ENCODE peak calls at places on chromosomes 16 and 17, in seven cellular contexts. One of them, this sample, is unnamed. For H3K27me3, the result is how much of the 10 kb centered on the place peaks cover.

GRCh38 chr17:74646231-74646630 is 22.7 kb upstream of the CD300E start:
- DNase-seq in ovary: no peak
- DNase-seq in keratinocyte: no peak
- DNase-seq in brain microvascular endothelial cell: peak
- DNase-seq in H9: no peak
- DNase-seq in A673: peak
- DNase-seq in transverse colon: no peak
- DNase-seq in this sample: no peak

GRCh38 chr16:71373073-71373472 is 14.6 kb downstream of the CALB2 start:
- DNase-seq in ovary: no peak
- DNase-seq in keratinocyte: no peak
- DNase-seq in brain microvascular endothelial cell: no peak
- DNase-seq in H9: no peak
- DNase-seq in A673: no peak
- DNase-seq in transverse colon: no peak
- DNase-seq in this sample: no peak

GRCh38 chr16:67029249-67030096 is 524 bp downstream of the CBFB start:
- DNase-seq in ovary: peak
- DNase-seq in keratinocyte: no peak
- DNase-seq in brain microvascular endothelial cell: peak
- DNase-seq in H9: no peak
- DNase-seq in A673: peak
- DNase-seq in transverse colon: peak
- DNase-seq in this sample: peak

GRCh38 chr17:28864991-28865849 is 10.4 kb downstream of the ERAL1 start:
- DNase-seq in ovary: no peak
- DNase-seq in keratinocyte: no peak
- DNase-seq in brain microvascular endothelial cell: no peak
- DNase-seq in H9: no peak
- DNase-seq in A673: no peak
- DNase-seq in transverse colon: peak
- DNase-seq in this sample: no peak

GRCh38 chr17:68534714-68535113 is 22.5 kb downstream of the PRKAR1A start:
- DNase-seq in ovary: no peak
- DNase-seq in keratinocyte: no peak
- DNase-seq in brain microvascular endothelial cell: no peak
- DNase-seq in H9: no peak
- DNase-seq in A673: no peak
- DNase-seq in transverse colon: no peak
- DNase-seq in this sample: no peak

GRCh38 chr17:58052951-58053715 is 30.1 kb upstream of the DYNLL2 start:
- DNase-seq in ovary: no peak
- DNase-seq in keratinocyte: no peak
- DNase-seq in brain microvascular endothelial cell: no peak
- DNase-seq in H9: no peak
- DNase-seq in A673: no peak
- DNase-seq in transverse colon: no peak
- DNase-seq in this sample: no peak

GRCh38 chr16:30650369-30651123 is at the start of gene PRR14:
- DNase-seq in ovary: peak
- DNase-seq in keratinocyte: peak
- DNase-seq in brain microvascular endothelial cell: peak
- DNase-seq in H9: peak
- DNase-seq in A673: peak
- DNase-seq in transverse colon: peak
- DNase-seq in this sample: peak

GRCh38 chr17:40350410-40351184 is 13.9 kb downstream of the GJD3 start:
- DNase-seq in ovary: peak
- DNase-seq in keratinocyte: no peak
- DNase-seq in brain microvascular endothelial cell: peak
- DNase-seq in H9: no peak
- DNase-seq in A673: peak
- DNase-seq in transverse colon: no peak
- DNase-seq in this sample: no peak

GRCh38 chr16:4837733-4838501 is 9.2 kb downstream of the GLYR1 start:
- DNase-seq in ovary: no peak
- DNase-seq in keratinocyte: no peak
- DNase-seq in brain microvascular endothelial cell: no peak
- DNase-seq in H9: no peak
- DNase-seq in A673: no peak
- DNase-seq in transverse colon: no peak
- DNase-seq in this sample: no peak

GRCh38 chr17:35376245-35376644 is 2.8 kb upstream of the SLFN11 start:
- DNase-seq in ovary: no peak
- DNase-seq in keratinocyte: no peak
- DNase-seq in brain microvascular endothelial cell: no peak
- DNase-seq in H9: no peak
- DNase-seq in A673: no peak
- DNase-seq in transverse colon: no peak
- DNase-seq in this sample: no peak

GRCh38 chr16:19771796-19772195 is 53.7 kb downstream of the IQCK start:
- DNase-seq in ovary: no peak
- DNase-seq in keratinocyte: no peak
- DNase-seq in brain microvascular endothelial cell: no peak
- DNase-seq in H9: no peak
- DNase-seq in A673: no peak
- DNase-seq in transverse colon: no peak
- DNase-seq in this sample: no peak

GRCh38 chr16:75248142-75248535 is 3.3 kb downstream of the BCAR1 start:
- DNase-seq in ovary: no peak
- DNase-seq in keratinocyte: no peak
- DNase-seq in brain microvascular endothelial cell: no peak
- DNase-seq in H9: no peak
- DNase-seq in A673: no peak
- DNase-seq in transverse colon: peak
- DNase-seq in this sample: no peak

GRCh38 chr17:41453069-41453468 is 12.3 kb upstream of the KRT38 start:
- DNase-seq in ovary: no peak
- DNase-seq in keratinocyte: no peak
- DNase-seq in brain microvascular endothelial cell: no peak
- DNase-seq in H9: no peak
- DNase-seq in A673: no peak
- DNase-seq in transverse colon: no peak
- DNase-seq in this sample: no peak

GRCh38 chr16:11005611-11005975 is 61.2 kb downstream of the CLEC16A start:
- DNase-seq in ovary: no peak
- DNase-seq in keratinocyte: no peak
- DNase-seq in brain microvascular endothelial cell: no peak
- DNase-seq in H9: no peak
- DNase-seq in A673: no peak
- DNase-seq in transverse colon: no peak
- DNase-seq in this sample: no peak

GRCh38 chr17:55300479-55301290 is 35.9 kb downstream of the HLF start:
- DNase-seq in ovary: no peak
- DNase-seq in keratinocyte: no peak
- DNase-seq in brain microvascular endothelial cell: no peak
- DNase-seq in H9: no peak
- DNase-seq in A673: no peak
- DNase-seq in transverse colon: no peak
- DNase-seq in this sample: no peak

GRCh38 chr16:85129846-85130706 is 17.8 kb upstream of the CIBAR2 start:
- DNase-seq in ovary: peak
- DNase-seq in keratinocyte: no peak
- DNase-seq in brain microvascular endothelial cell: no peak
- DNase-seq in H9: no peak
- DNase-seq in A673: peak
- DNase-seq in transverse colon: no peak
- DNase-seq in this sample: no peak

GRCh38 chr16:67115649-67116048 is 5.9 kb downstream of the PHAF1 start:
- DNase-seq in ovary: no peak
- DNase-seq in keratinocyte: no peak
- DNase-seq in brain microvascular endothelial cell: peak
- DNase-seq in H9: no peak
- DNase-seq in A673: no peak
- DNase-seq in transverse colon: no peak
- DNase-seq in this sample: no peak

GRCh38 chr16:51755039-51755501 is 604.0 kb upstream of the SALL1 start:
- DNase-seq in ovary: no peak
- DNase-seq in keratinocyte: no peak
- DNase-seq in brain microvascular endothelial cell: no peak
- DNase-seq in H9: no peak
- DNase-seq in A673: no peak
- DNase-seq in transverse colon: no peak
- DNase-seq in this sample: no peak

GRCh38 chr16:54657709-54658102 is 273.0 kb upstream of the IRX5 start:
- DNase-seq in ovary: no peak
- DNase-seq in keratinocyte: no peak
- DNase-seq in brain microvascular endothelial cell: no peak
- DNase-seq in H9: no peak
- DNase-seq in A673: no peak
- DNase-seq in transverse colon: no peak
- DNase-seq in this sample: no peak

GRCh38 chr17:40548982-40549680 is 16.1 kb downstream of the CCR7 start:
- DNase-seq in ovary: peak
- DNase-seq in keratinocyte: no peak
- DNase-seq in brain microvascular endothelial cell: peak
- DNase-seq in H9: peak
- DNase-seq in A673: no peak
- DNase-seq in transverse colon: peak
- DNase-seq in this sample: peak

GRCh38 chr17:19724501-19725420 is 8.4 kb upstream of the SLC47A2 start:
- DNase-seq in ovary: peak
- DNase-seq in keratinocyte: no peak
- DNase-seq in brain microvascular endothelial cell: no peak
- DNase-seq in H9: peak
- DNase-seq in A673: no peak
- DNase-seq in transverse colon: peak
- DNase-seq in this sample: peak

GRCh38 chr17:17151962-17152361 is 54.2 kb downstream of the PLD6 start:
- DNase-seq in ovary: peak
- DNase-seq in keratinocyte: no peak
- DNase-seq in brain microvascular endothelial cell: peak
- DNase-seq in H9: no peak
- DNase-seq in A673: peak
- DNase-seq in transverse colon: peak
- DNase-seq in this sample: peak

DNA sequence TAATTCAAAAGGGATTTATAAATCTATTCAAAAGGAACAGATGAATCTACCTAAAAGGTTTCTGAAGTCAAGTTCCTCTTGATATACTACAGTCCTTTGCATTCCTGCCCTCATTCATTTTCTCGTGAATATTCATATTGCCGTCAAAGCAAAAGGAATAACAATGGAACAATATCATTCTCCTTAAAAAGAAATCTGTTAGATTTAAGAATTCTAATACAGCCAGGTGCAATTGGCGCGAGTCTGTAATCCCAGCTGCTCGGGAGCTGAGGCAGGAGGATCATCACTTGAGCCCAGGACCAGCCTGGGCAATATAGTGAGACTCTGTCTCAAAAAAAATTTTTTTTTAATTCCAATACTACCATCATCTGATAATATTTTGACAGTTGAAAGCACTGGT is 130.3 kb downstream of the BRIP1 start:
- DNase-seq in ovary: no peak
- DNase-seq in keratinocyte: no peak
- DNase-seq in brain microvascular endothelial cell: no peak
- DNase-seq in H9: no peak
- DNase-seq in A673: no peak
- DNase-seq in transverse colon: no peak
- DNase-seq in this sample: no peak
- H3K27me3 ChIP-seq in ovary: under half
- H3K27me3 ChIP-seq in keratinocyte: under half
- H3K27me3 ChIP-seq in brain microvascular endothelial cell: under half
- H3K27me3 ChIP-seq in H9: under half
- H3K27me3 ChIP-seq in A673: under half
- H3K27me3 ChIP-seq in transverse colon: under half
- H3K27me3 ChIP-seq in this sample: under half

GRCh38 chr17:14211778-14212177 is 24.9 kb downstream of the CDRT15 start:
- DNase-seq in ovary: peak
- DNase-seq in keratinocyte: no peak
- DNase-seq in brain microvascular endothelial cell: no peak
- DNase-seq in H9: peak
- DNase-seq in A673: no peak
- DNase-seq in transverse colon: no peak
- DNase-seq in this sample: no peak
- TF ChIP-seq CTCF in ovary: no peak
- TF ChIP-seq CTCF in keratinocyte: peak
- TF ChIP-seq CTCF in brain microvascular endothelial cell: peak
- TF ChIP-seq CTCF in H9: peak
- TF ChIP-seq CTCF in A673: peak
- TF ChIP-seq CTCF in transverse colon: peak
- TF ChIP-seq CTCF in this sample: peak

GRCh38 chr16:88649195-88649923 is 1.5 kb downstream of the CYBA start:
- DNase-seq in ovary: no peak
- DNase-seq in keratinocyte: no peak
- DNase-seq in brain microvascular endothelial cell: no peak
- DNase-seq in H9: no peak
- DNase-seq in A673: no peak
- DNase-seq in transverse colon: peak
- DNase-seq in this sample: no peak
- H3K27me3 ChIP-seq in ovary: under half
- H3K27me3 ChIP-seq in keratinocyte: under half
- H3K27me3 ChIP-seq in brain microvascular endothelial cell: under half
- H3K27me3 ChIP-seq in H9: under half
- H3K27me3 ChIP-seq in A673: under half
- H3K27me3 ChIP-seq in transverse colon: under half
- H3K27me3 ChIP-seq in this sample: under half

GRCh38 chr17:48907713-48908046 is 527 bp upstream of the UBE2Z start:
- DNase-seq in ovary: no peak
- DNase-seq in keratinocyte: no peak
- DNase-seq in brain microvascular endothelial cell: peak
- DNase-seq in H9: no peak
- DNase-seq in A673: no peak
- DNase-seq in transverse colon: no peak
- DNase-seq in this sample: no peak

GRCh38 chr17:48909796-48910195 is 1.6 kb downstream of the UBE2Z start:
- DNase-seq in ovary: no peak
- DNase-seq in keratinocyte: no peak
- DNase-seq in brain microvascular endothelial cell: no peak
- DNase-seq in H9: no peak
- DNase-seq in A673: no peak
- DNase-seq in transverse colon: no peak
- DNase-seq in this sample: no peak

GRCh38 chr17:48908853-48909394 is 717 bp downstream of the UBE2Z start:
- DNase-seq in ovary: peak
- DNase-seq in keratinocyte: no peak
- DNase-seq in brain microvascular endothelial cell: peak
- DNase-seq in H9: peak
- DNase-seq in A673: peak
- DNase-seq in transverse colon: peak
- DNase-seq in this sample: peak

GRCh38 chr17:48910370-48910769 is 2.2 kb downstream of the UBE2Z start:
- DNase-seq in ovary: no peak
- DNase-seq in keratinocyte: no peak
- DNase-seq in brain microvascular endothelial cell: no peak
- DNase-seq in H9: no peak
- DNase-seq in A673: no peak
- DNase-seq in transverse colon: no peak
- DNase-seq in this sample: no peak

GRCh38 chr17:48908047-48908843 is at the start of gene UBE2Z:
- DNase-seq in ovary: peak
- DNase-seq in keratinocyte: peak
- DNase-seq in brain microvascular endothelial cell: peak
- DNase-seq in H9: peak
- DNase-seq in A673: peak
- DNase-seq in transverse colon: peak
- DNase-seq in this sample: peak
- TF ChIP-seq CTCF in ovary: peak
- TF ChIP-seq CTCF in keratinocyte: peak
- TF ChIP-seq CTCF in brain microvascular endothelial cell: peak
- TF ChIP-seq CTCF in H9: peak
- TF ChIP-seq CTCF in A673: peak
- TF ChIP-seq CTCF in transverse colon: no peak
- TF ChIP-seq CTCF in this sample: no peak

GRCh38 chr16:979859-980594 is 1.5 kb upstream of the SOX8 start:
- DNase-seq in ovary: no peak
- DNase-seq in keratinocyte: no peak
- DNase-seq in brain microvascular endothelial cell: no peak
- DNase-seq in H9: peak
- DNase-seq in A673: no peak
- DNase-seq in transverse colon: no peak
- DNase-seq in this sample: no peak
- H3K27me3 ChIP-seq in ovary: under half
- H3K27me3 ChIP-seq in keratinocyte: half or more
- H3K27me3 ChIP-seq in brain microvascular endothelial cell: under half
- H3K27me3 ChIP-seq in H9: under half
- H3K27me3 ChIP-seq in A673: under half
- H3K27me3 ChIP-seq in transverse colon: half or more
- H3K27me3 ChIP-seq in this sample: under half